ENCODE peak calls at places on chromosomes 13 and 19, in five cellular contexts. M, V, Z, K and Y are unnamed samples. For H3K4me1, the result is how much of the 10 kb centered on the place peaks cover.

GRCh38 chr13:65733110-65733509 is 1497.0 kb downstream of the PCDH9 start:
- DNase-seq in M (no peak), V (no peak), Z (no peak), K (no peak), Y (no peak)

GRCh38 chr19:482186-483041 is 13.9 kb upstream of the MADCAM1 start:
- DNase-seq in K (no peak), M (no peak), V (no peak), Z (peak), Y (no peak)

GRCh38 chr19:1725100-1726064 is 27.9 kb upstream of the ONECUT3 start:
- DNase-seq in K (peak), M (no peak), V (no peak), Z (peak), Y (peak)

GRCh38 chr13:73065665-73066350 is 7.0 kb downstream of the KLF5 start:
- DNase-seq in Z (no peak), K (no peak), M (no peak), V (no peak), Y (no peak)

GRCh38 chr13:51426982-51427381 is 25.9 kb downstream of the INTS6 start:
- DNase-seq in M (no peak), V (no peak), K (no peak), Z (no peak), Y (no peak)

GRCh38 chr19:49272204-49272603 is 52.8 kb downstream of the SLC6A16 start:
- DNase-seq in V (no peak), K (no peak), M (no peak), Z (no peak), Y (no peak)

GRCh38 chr13:34926513-34926912 is 15.6 kb upstream of the NBEA start:
- DNase-seq in Z (no peak), M (peak), V (no peak), K (no peak), Y (peak)

GRCh38 chr19:49301866-49302252 is 23.1 kb downstream of the SLC6A16 start:
- DNase-seq in V (no peak), M (peak), K (no peak), Z (no peak), Y (no peak)

GRCh38 chr19:35167251-35168119 is 12.9 kb downstream of the FXYD5 start:
- DNase-seq in K (no peak), M (no peak), V (no peak), Z (no peak), Y (no peak)

GRCh38 chr19:39409207-39409885 is 2.7 kb downstream of the ZFP36 start:
- DNase-seq in Z (peak), M (peak), K (peak), V (peak), Y (no peak)

GRCh38 chr19:29549105-29550070 is 23.6 kb downstream of the VSTM2B start:
- DNase-seq in Z (no peak), K (peak), V (no peak), M (no peak), Y (no peak)

GRCh38 chr19:13744179-13744578 is 20.1 kb upstream of the MRI1 start:
- DNase-seq in V (no peak), K (no peak), M (no peak), Z (no peak), Y (no peak)

GRCh38 chr19:7868326-7868670 is 5.9 kb downstream of the PRR36 start:
- DNase-seq in V (no peak), M (no peak), K (peak), Z (no peak), Y (no peak)

GRCh38 chr13:99359493-99359892 is 52.3 kb upstream of the GPR183 start:
- DNase-seq in K (no peak), Z (no peak), V (no peak), M (no peak), Y (no peak)

GRCh38 chr13:99355267-99356215 is 48.3 kb upstream of the GPR183 start:
- DNase-seq in Z (no peak), M (no peak), K (no peak), V (no peak), Y (no peak)

GRCh38 chr13:99356216-99357089 is 49.3 kb upstream of the GPR183 start:
- DNase-seq in Z (peak), M (no peak), K (no peak), V (no peak), Y (no peak)

GRCh38 chr13:99357920-99358319 is 50.7 kb upstream of the GPR183 start:
- DNase-seq in V (no peak), Z (no peak), M (no peak), K (no peak), Y (no peak)

GRCh38 chr13:99357149-99357596 is 50.0 kb upstream of the GPR183 start:
- DNase-seq in M (no peak), Z (no peak), V (no peak), K (no peak), Y (no peak)
- H3K4me1 ChIP-seq in M (under half), Z (under half), V (under half), K (under half), Y (under half)

GRCh38 chr13:97267418-97268059 is 45.4 kb downstream of the MBNL2 start:
- DNase-seq in V (no peak), M (no peak), Z (no peak), K (no peak), Y (no peak)

GRCh38 chr13:97266734-97267417 is 44.7 kb downstream of the MBNL2 start:
- DNase-seq in K (no peak), V (no peak), Z (no peak), M (no peak), Y (no peak)

GRCh38 chr13:97269603-97270002 is 47.5 kb downstream of the MBNL2 start:
- DNase-seq in Z (no peak), K (no peak), V (no peak), M (no peak), Y (no peak)

GRCh38 chr13:97266328-97266727 is 44.2 kb downstream of the MBNL2 start:
- DNase-seq in K (no peak), Z (no peak), V (no peak), M (no peak), Y (no peak)

DNA sequence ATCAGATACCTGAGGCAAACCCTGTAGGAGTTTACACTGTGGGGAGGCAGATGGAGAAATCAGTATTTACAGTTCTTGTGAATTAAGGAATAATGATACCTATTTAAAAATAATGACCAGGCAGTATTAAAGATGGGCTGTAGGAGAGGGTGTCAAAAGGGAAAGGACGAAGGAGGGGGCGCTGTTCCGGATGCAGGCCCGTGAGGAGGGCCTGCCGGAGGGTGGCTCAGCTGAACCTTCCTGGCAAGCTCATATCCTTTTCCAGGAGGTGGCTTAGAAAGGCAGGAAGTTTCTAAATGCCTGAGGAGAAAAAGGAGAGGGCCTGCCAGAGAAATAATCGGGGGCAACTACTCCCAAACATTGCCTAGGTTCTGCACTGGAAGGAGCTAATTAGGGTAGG is 46.6 kb downstream of the MBNL2 start:
- DNase-seq in V (no peak), Z (no peak), M (no peak), K (no peak), Y (no peak)
- H3K27ac ChIP-seq in V (peak), Z (no peak), M (no peak), K (no peak), Y (no peak)

GRCh38 chr19:3667766-3668165 is 32.5 kb downstream of the PIP5K1C start:
- DNase-seq in V (no peak), Z (no peak), M (no peak), K (no peak), Y (no peak)

GRCh38 chr19:3670258-3670795 is 29.9 kb downstream of the PIP5K1C start:
- DNase-seq in M (no peak), K (peak), V (peak), Z (peak), Y (peak)

GRCh38 chr19:3669616-3670257 is 30.5 kb downstream of the PIP5K1C start:
- DNase-seq in K (no peak), M (no peak), Z (no peak), V (no peak), Y (no peak)

GRCh38 chr19:3668331-3669133 is 31.7 kb downstream of the PIP5K1C start:
- DNase-seq in Z (no peak), V (peak), K (no peak), M (no peak), Y (no peak)

DNA sequence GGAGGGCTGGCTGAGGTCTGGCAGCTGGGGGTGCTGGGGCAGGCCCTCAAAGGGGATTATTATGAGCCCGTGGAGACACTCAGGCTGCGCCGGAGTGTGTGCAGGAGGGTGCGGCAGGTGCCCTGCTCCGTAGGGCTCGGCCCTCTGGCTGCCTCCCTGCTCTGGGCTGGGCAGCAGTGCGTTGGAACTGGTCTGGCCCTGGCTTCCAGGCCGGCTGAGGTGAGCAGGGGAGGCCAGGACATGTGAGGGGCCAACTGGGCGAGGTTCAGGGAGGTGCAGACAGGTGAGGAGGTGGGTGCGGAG is 31.2 kb downstream of the PIP5K1C start:
- DNase-seq in K (no peak), Z (no peak), M (no peak), V (no peak), Y (no peak)
- H3K4me1 ChIP-seq in K (half or more), Z (half or more), M (under half), V (under half), Y (under half)

DNA sequence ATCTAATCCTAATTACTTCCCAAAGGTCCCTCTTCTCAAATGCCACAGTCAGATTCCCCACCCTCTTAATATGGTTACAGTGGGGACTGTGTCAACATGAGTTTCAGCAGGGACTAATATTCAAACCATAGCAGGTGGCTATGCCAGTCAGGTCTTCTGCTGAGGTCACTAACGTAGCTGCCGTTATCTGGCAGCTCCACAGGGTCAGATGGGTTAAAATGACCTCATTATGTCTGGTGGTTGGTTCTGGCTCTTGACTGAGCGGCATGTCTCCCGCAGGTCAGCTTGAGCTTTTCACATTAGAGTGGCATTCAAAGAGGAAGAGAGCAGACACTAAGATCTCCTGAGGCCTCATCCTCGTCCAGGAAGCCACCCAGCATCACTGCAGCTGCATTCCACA is 21.5 kb upstream of the IPO5 start:
- DNase-seq in Z (no peak), V (no peak), K (no peak), M (peak), Y (peak)
- H3K27ac ChIP-seq in Z (no peak), V (no peak), K (no peak), M (no peak), Y (peak)

GRCh38 chr13:101454767-101455166 is 2.3 kb downstream of the ITGBL1 start:
- DNase-seq in K (no peak), M (no peak), Z (no peak), V (no peak), Y (no peak)
- H3K4me1 ChIP-seq in K (under half), M (under half), Z (under half), V (under half), Y (under half)